ENCODE peak calls at places on chromosomes 1 and 21, in eight cellular contexts. Y is heart left ventricle, E is right lobe of liver, G is breast epithelium, H is vagina, F is HCT116, X is adrenal gland, M is sigmoid colon. A is an unnamed sample.

GRCh38 chr1:173356211-173356762 is 120.8 kb upstream of the PRDX6 start:
- DNase-seq in E (no peak), H (peak), F (no peak), X (no peak), M (no peak), Y (no peak), G (no peak), A (no peak)

GRCh38 chr1:119376594-119376993 is 8.0 kb downstream of the HAO2 start:
- DNase-seq in M (no peak), H (no peak), F (no peak), G (no peak), Y (no peak), X (no peak), E (peak), A (no peak)

GRCh38 chr1:158177705-158178450 is 2.8 kb upstream of the CD1D start:
- DNase-seq in G (peak), X (peak), F (no peak), H (no peak), M (peak), Y (peak), E (peak), A (peak)

GRCh38 chr1:164823486-164824279 is 264.7 kb downstream of the PBX1 start:
- DNase-seq in M (peak), E (no peak), F (no peak), G (no peak), Y (peak), X (peak), H (no peak), A (no peak)

GRCh38 chr1:183070923-183071618 is 47.9 kb downstream of the LAMC1 start:
- DNase-seq in H (no peak), X (no peak), G (no peak), Y (no peak), E (no peak), F (no peak), M (no peak), A (no peak)

GRCh38 chr1:119841306-119841705 is 30.0 kb upstream of the REG4 start:
- DNase-seq in G (no peak), X (no peak), H (no peak), E (no peak), F (no peak), M (no peak), Y (no peak), A (no peak)

GRCh38 chr1:76625887-76626286 is 241.4 kb upstream of the ST6GALNAC5 start:
- DNase-seq in G (no peak), X (no peak), E (no peak), M (no peak), Y (no peak), F (no peak), H (no peak), A (no peak)

GRCh38 chr1:203072002-203072607 is 13.7 kb downstream of the MYOG start:
- DNase-seq in E (no peak), X (no peak), F (no peak), H (no peak), Y (no peak), G (no peak), M (peak), A (no peak)

GRCh38 chr1:156760092-156760795 is 7.1 kb upstream of the PRCC start:
- DNase-seq in H (no peak), E (no peak), G (no peak), F (no peak), Y (no peak), X (no peak), M (peak), A (peak)

GRCh38 chr1:169608231-169608630 is 21.7 kb downstream of the SELP start:
- DNase-seq in E (no peak), M (no peak), X (no peak), Y (no peak), H (no peak), F (no peak), G (no peak), A (no peak)

GRCh38 chr1:178969226-178969987 is 56.3 kb upstream of the FAM20B start:
- DNase-seq in Y (no peak), G (no peak), E (no peak), M (no peak), H (no peak), F (no peak), X (no peak), A (no peak)

GRCh38 chr1:2856076-2856390 is 54.5 kb upstream of the TTC34 start:
- DNase-seq in M (no peak), G (no peak), F (no peak), H (no peak), E (no peak), X (no peak), Y (peak), A (no peak)

GRCh38 chr21:46183910-46184624 is at the start of gene SPATC1L:
- DNase-seq in F (no peak), M (peak), H (peak), E (no peak), Y (peak), G (no peak), X (peak), A (no peak)

GRCh38 chr1:3070304-3070653 is 1.3 kb downstream of the PRDM16 start:
- DNase-seq in F (no peak), E (no peak), H (no peak), G (no peak), X (no peak), M (no peak), Y (no peak), A (no peak)

GRCh38 chr1:37753473-37754321 is 11.2 kb downstream of the EPHA10 start:
- DNase-seq in G (no peak), F (no peak), Y (no peak), H (no peak), X (no peak), M (no peak), E (no peak), A (peak)

GRCh38 chr1:116686175-116686574 is 18.6 kb upstream of the IGSF3 start:
- DNase-seq in M (no peak), Y (no peak), G (no peak), H (no peak), F (no peak), E (no peak), X (no peak), A (no peak)

GRCh38 chr1:225655509-225656258 is 2.8 kb upstream of the ENAH start:
- DNase-seq in M (peak), F (peak), H (no peak), E (peak), X (peak), Y (peak), G (no peak), A (no peak)

GRCh38 chr1:53330819-53331218 is 2.9 kb upstream of the LRP8 start:
- DNase-seq in F (no peak), H (no peak), G (peak), E (peak), M (peak), X (no peak), Y (no peak), A (peak)

GRCh38 chr21:43827015-43827611 is 37.7 kb downstream of the RRP1 start:
- DNase-seq in M (peak), X (peak), Y (no peak), H (no peak), E (no peak), F (peak), G (no peak), A (no peak)

GRCh38 chr1:25232866-25233784 is 823 bp upstream of the SYF2 start:
- DNase-seq in F (peak), Y (peak), G (peak), E (peak), X (peak), M (peak), H (peak), A (peak)

DNA sequence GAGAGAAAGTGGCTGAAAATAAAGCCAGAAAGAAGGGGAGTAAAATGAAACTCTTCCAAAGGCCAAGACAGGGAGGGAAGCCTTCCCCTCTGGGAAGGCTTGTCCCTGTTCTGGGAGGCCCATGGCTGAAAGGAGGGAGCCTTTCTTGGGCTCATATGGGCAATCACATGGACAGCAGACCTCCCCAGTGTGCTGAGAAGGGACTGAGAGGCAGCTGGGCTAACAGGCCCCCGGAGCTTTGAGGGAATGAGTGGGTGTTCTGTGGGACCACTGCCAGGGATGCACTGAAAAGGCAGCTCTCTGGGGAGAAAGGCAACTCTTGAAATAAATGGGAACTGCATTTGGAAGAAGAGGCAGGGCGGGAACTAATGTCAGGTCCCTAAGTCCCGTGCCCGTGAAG is 39.1 kb downstream of the KANK4 start:
- DNase-seq in Y (peak), M (no peak), F (no peak), G (no peak), X (no peak), E (no peak), H (no peak), A (no peak)
- TF ChIP-seq POLR2A in Y (no peak), M (no peak), F (no peak), G (no peak), X (no peak), E (no peak), H (no peak), A (no peak)

DNA sequence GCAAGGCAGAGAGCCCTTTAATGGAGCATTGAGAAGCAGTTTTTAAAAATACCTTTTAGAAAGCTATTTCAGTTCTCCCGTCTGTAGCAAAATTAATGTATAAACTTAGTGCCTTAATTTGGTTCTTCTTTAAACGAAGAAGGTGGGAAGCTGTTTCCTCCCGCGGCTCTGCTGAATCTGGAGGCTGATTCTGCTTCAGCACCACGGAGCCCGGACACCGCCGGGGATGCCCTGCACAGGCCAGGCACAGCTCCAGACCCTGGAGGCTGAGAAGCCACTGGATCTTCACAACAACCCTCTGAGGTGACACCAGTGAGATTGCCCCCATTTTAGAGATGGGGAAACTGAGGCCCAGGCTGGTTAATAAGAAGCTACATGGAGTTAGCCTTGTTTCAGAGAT is 175.8 kb upstream of the VAMP3 start:
- DNase-seq in G (peak), H (no peak), F (no peak), Y (no peak), E (peak), X (no peak), M (peak), A (no peak)
- H3K4me3 ChIP-seq in G (no peak), H (no peak), F (no peak), Y (no peak), E (no peak), X (no peak), M (no peak), A (no peak)

DNA sequence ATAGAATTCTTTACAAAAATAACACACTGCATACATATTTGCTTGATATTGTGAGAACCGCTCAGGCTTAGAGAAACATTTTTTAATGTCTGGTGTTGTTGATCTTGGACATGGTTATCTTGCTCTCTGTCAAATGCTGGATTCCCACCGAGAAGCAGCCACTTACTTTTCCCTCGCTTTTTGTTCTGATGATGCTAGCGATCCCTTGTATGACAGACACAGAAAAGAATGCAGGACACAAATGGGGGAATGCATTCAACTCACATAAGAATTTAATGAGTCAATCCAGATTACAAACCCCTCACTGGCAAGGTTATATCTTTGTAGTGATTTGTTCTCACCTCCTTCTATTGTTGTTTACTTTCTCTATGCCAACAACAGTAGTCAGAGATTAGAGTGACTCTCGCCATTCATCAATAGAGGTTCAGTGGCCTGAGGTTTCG is 76.8 kb upstream of the AKT3 start:
- DNase-seq in Y (no peak), M (no peak), H (no peak), F (peak), G (no peak), X (no peak), E (no peak), A (no peak)
- TF ChIP-seq POLR2A in Y (no peak), M (no peak), H (no peak), F (no peak), G (no peak), X (no peak), E (no peak), A (no peak)

GRCh38 chr21:41869771-41870170 is 9.4 kb downstream of the PRDM15 start:
- DNase-seq in E (no peak), F (no peak), G (no peak), Y (no peak), X (no peak), H (no peak), M (no peak), A (no peak)
- H3K4me3 ChIP-seq in E (no peak), F (no peak), G (no peak), Y (no peak), X (no peak), H (no peak), M (no peak), A (no peak)

GRCh38 chr1:112923234-112923955 is 32.6 kb downstream of the SLC16A1 start:
- DNase-seq in X (no peak), E (peak), M (no peak), Y (no peak), G (no peak), H (no peak), F (no peak), A (no peak)
- TF ChIP-seq POLR2A in X (no peak), E (no peak), M (no peak), Y (no peak), G (no peak), H (no peak), F (no peak), A (no peak)

GRCh38 chr1:230464618-230465017 is 38.5 kb upstream of the PGBD5 start:
- DNase-seq in E (no peak), M (no peak), G (no peak), F (no peak), H (no peak), X (peak), Y (no peak), A (no peak)
- H3K4me3 ChIP-seq in E (no peak), M (no peak), G (no peak), F (no peak), H (no peak), X (no peak), Y (no peak), A (no peak)

GRCh38 chr21:37367758-37368535 is 1.4 kb downstream of the DYRK1A start:
- DNase-seq in H (no peak), Y (peak), X (peak), M (peak), F (no peak), E (peak), G (no peak), A (peak)
- TF ChIP-seq POLR2A in H (no peak), Y (peak), X (no peak), M (no peak), F (no peak), E (peak), G (no peak), A (no peak)

DNA sequence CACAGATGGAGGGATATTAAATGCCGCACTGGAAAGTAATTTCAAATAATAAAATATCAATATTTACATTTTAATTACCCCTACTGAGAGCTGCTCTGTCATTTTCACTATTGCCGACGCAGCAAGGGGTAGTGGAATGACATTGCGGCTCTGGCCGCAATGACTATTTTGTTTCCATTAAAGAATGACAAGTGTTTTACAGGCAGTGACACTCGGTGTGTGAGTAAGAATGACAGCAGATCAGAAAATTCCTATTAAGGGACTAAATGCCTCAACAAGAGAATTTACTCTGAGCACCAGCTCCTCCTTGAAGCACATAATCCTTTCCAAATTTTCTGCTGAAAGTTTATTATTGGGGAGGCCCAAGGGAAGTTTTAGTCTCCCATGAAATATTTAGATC is 109.2 kb upstream of the USH2A start:
- DNase-seq in E (no peak), H (no peak), X (no peak), G (no peak), Y (no peak), F (no peak), M (no peak), A (no peak)
- H3K4me3 ChIP-seq in E (no peak), H (no peak), X (no peak), G (no peak), Y (no peak), F (no peak), M (no peak), A (no peak)